ENCODE peak calls at places on chromosome 22, in seven cellular contexts. Q, J, L, P, A, R and E are unnamed samples.

GRCh38 chr22:29306830-29307657 is 594 bp downstream of the GAS2L1 start:
- DNase-seq in L (peak), R (no peak), Q (peak), J (peak), P (peak), A (peak), E (peak)

GRCh38 chr22:37018815-37019308 is 385 bp downstream of the TST start:
- DNase-seq in A (no peak), J (no peak), Q (no peak), L (peak), R (no peak), P (peak), E (no peak)

GRCh38 chr22:20268350-20269012 is 363 bp upstream of the RTN4R start:
- DNase-seq in Q (peak), P (peak), L (peak), R (no peak), J (peak), A (peak), E (peak)

GRCh38 chr22:20298803-20299735 is 20.8 kb downstream of the DGCR6L start:
- DNase-seq in A (peak), R (no peak), J (peak), Q (peak), P (peak), L (peak), E (peak)

GRCh38 chr22:48803993-48804810 is 1023.5 kb downstream of the BRD1 start:
- DNase-seq in P (no peak), L (no peak), R (no peak), A (no peak), Q (no peak), J (no peak), E (no peak)

GRCh38 chr22:36336246-36337182 is 51.3 kb downstream of the MYH9 start:
- DNase-seq in J (no peak), Q (no peak), L (no peak), A (no peak), R (no peak), P (no peak), E (no peak)

GRCh38 chr22:33726294-33726711 is 194.0 kb downstream of the LARGE1 start:
- DNase-seq in P (peak), R (peak), J (no peak), A (no peak), Q (no peak), L (no peak), E (no peak)

GRCh38 chr22:30250713-30251267 is 4.2 kb upstream of the LIF start:
- DNase-seq in J (no peak), Q (no peak), L (no peak), P (no peak), R (peak), A (peak), E (peak)

GRCh38 chr22:48665286-48666010 is 1162.2 kb downstream of the BRD1 start:
- DNase-seq in P (no peak), R (no peak), Q (no peak), A (no peak), L (no peak), J (no peak), E (no peak)

GRCh38 chr22:27990879-27991278 is 71.8 kb upstream of the PITPNB start:
- DNase-seq in Q (no peak), A (peak), R (no peak), L (peak), P (peak), J (no peak), E (no peak)

GRCh38 chr22:42074153-42074750 is at the start of gene PHETA2:
- DNase-seq in P (peak), J (peak), R (no peak), Q (no peak), L (peak), A (peak), E (no peak)

GRCh38 chr22:35728639-35729308 is 11.1 kb downstream of the APOL5 start:
- DNase-seq in J (no peak), Q (no peak), L (no peak), R (no peak), A (no peak), P (no peak), E (no peak)

GRCh38 chr22:37959231-37959825 is 5.8 kb downstream of the POLR2F start:
- DNase-seq in P (no peak), J (no peak), L (no peak), Q (no peak), R (no peak), A (no peak), E (no peak)

GRCh38 chr22:37273126-37273845 is 9.0 kb upstream of the CYTH4 start:
- DNase-seq in J (no peak), P (no peak), A (peak), L (peak), R (no peak), Q (no peak), E (peak)

GRCh38 chr22:46734830-46735453 is 3.1 kb downstream of the CERK start:
- DNase-seq in P (no peak), R (no peak), L (peak), Q (no peak), A (peak), J (peak), E (no peak)

GRCh38 chr22:50678651-50679521 is 6.3 kb downstream of the SHANK3 start:
- DNase-seq in L (no peak), R (no peak), J (no peak), Q (no peak), A (no peak), P (no peak), E (no peak)

GRCh38 chr22:21573750-21574494 is 6.4 kb downstream of the UBE2L3 start:
- DNase-seq in L (no peak), Q (no peak), J (no peak), R (no peak), P (no peak), A (no peak), E (no peak)

GRCh38 chr22:43260818-43261217 is 73.9 kb upstream of the TTLL12 start:
- DNase-seq in R (no peak), L (no peak), P (no peak), J (no peak), Q (no peak), A (no peak), E (no peak)

GRCh38 chr22:26547426-26547825 is 35.2 kb upstream of the TFIP11 start:
- DNase-seq in Q (no peak), R (no peak), J (no peak), L (no peak), P (no peak), A (peak), E (no peak)

GRCh38 chr22:23684561-23685031 is 6.2 kb upstream of the RGL4 start:
- DNase-seq in R (no peak), P (peak), L (no peak), Q (no peak), J (no peak), A (no peak), E (no peak)

GRCh38 chr22:30864441-30865420 is 103.8 kb downstream of the MORC2 start:
- DNase-seq in J (no peak), L (peak), Q (no peak), R (no peak), A (no peak), P (no peak), E (no peak)

GRCh38 chr22:19397729-19398094 is 33.8 kb downstream of the HIRA start:
- DNase-seq in L (no peak), A (no peak), P (no peak), R (no peak), Q (no peak), J (no peak), E (no peak)